ENCODE peak calls at places on chromosomes 5 and 9, in five cellular contexts. H is neuronal stem cell, N is mesenchymal stem cell, I is H1, T is trophoblast cell. J is an unnamed sample.

GRCh38 chr5:136213919-136214493 is 21.0 kb upstream of the SMIM32 start:
- DNase-seq in H (no peak), N (no peak), I (no peak), T (no peak), J (no peak)

GRCh38 chr5:157245477-157245876 is 20.4 kb upstream of the CYFIP2 start:
- DNase-seq in N (peak), T (no peak), H (no peak), I (no peak), J (peak)

GRCh38 chr5:1416856-1417469 is 28.3 kb downstream of the SLC6A3 start:
- DNase-seq in N (no peak), H (no peak), T (no peak), I (no peak), J (no peak)

GRCh38 chr9:93268551-93269314 is 84.8 kb downstream of the WNK2 start:
- DNase-seq in N (no peak), T (no peak), I (no peak), H (no peak), J (no peak)

GRCh38 chr9:33161011-33161588 is 6.0 kb downstream of the B4GALT1 start:
- DNase-seq in H (peak), T (peak), I (no peak), N (peak), J (no peak)

GRCh38 chr5:132354828-132355765 is 14.4 kb upstream of the SLC22A5 start:
- DNase-seq in H (no peak), T (no peak), N (no peak), I (no peak), J (peak)

GRCh38 chr5:37111426-37112382 is 137.5 kb downstream of the CPLANE1 start:
- DNase-seq in H (no peak), N (peak), I (no peak), T (no peak), J (no peak)

GRCh38 chr5:72204946-72205345 is 97.7 kb downstream of the MAP1B start:
- DNase-seq in I (no peak), T (no peak), N (peak), H (no peak), J (no peak)

GRCh38 chr5:159897786-159898393 is 18.4 kb upstream of the ADRA1B start:
- DNase-seq in N (no peak), I (no peak), H (no peak), T (no peak), J (no peak)

GRCh38 chr9:8816361-8816760 is 1016.8 kb upstream of the DMAC1 start:
- DNase-seq in I (no peak), N (peak), T (no peak), H (peak), J (no peak)

GRCh38 chr5:76724871-76725270 is 8.9 kb downstream of the F2R start:
- DNase-seq in H (no peak), N (peak), T (no peak), I (no peak), J (no peak)

GRCh38 chr5:137206030-137206715 is 293.0 kb downstream of the SPOCK1 start:
- DNase-seq in T (no peak), H (no peak), I (no peak), N (no peak), J (no peak)

GRCh38 chr5:123297866-123298265 is 125.3 kb downstream of the CEP120 start:
- DNase-seq in N (no peak), H (no peak), T (no peak), I (no peak), J (no peak)

GRCh38 chr5:16539169-16539666 is 73.6 kb upstream of the ZNF622 start:
- DNase-seq in T (peak), N (peak), I (no peak), H (no peak), J (no peak)

GRCh38 chr9:90966475-90967150 is 165.0 kb downstream of the SYK start:
- DNase-seq in H (no peak), I (no peak), N (peak), T (no peak), J (no peak)

GRCh38 chr5:150163547-150164059 is 3.0 kb upstream of the CDX1 start:
- DNase-seq in N (no peak), H (no peak), I (no peak), T (no peak), J (peak)

GRCh38 chr5:134846641-134846960 is 833 bp downstream of the C5orf24 start:
- DNase-seq in H (no peak), N (peak), T (no peak), I (no peak), J (no peak)

GRCh38 chr5:5271606-5272321 is 131.6 kb downstream of the ADAMTS16 start:
- DNase-seq in I (no peak), T (no peak), H (peak), N (peak), J (no peak)

GRCh38 chr5:62582198-62582597 is 3.6 kb downstream of the LRRC70 start:
- DNase-seq in N (no peak), T (no peak), I (no peak), H (no peak), J (no peak)

GRCh38 chr5:432928-433791 is 9.8 kb upstream of the EXOC3 start:
- DNase-seq in I (no peak), H (no peak), N (no peak), T (no peak), J (peak)

GRCh38 chr5:179401-179800 is 11.9 kb upstream of the LRRC14B start:
- DNase-seq in H (no peak), T (no peak), N (no peak), I (no peak), J (no peak)

GRCh38 chr5:96675882-96676281 is 13.7 kb downstream of the CAST start:
- DNase-seq in H (no peak), T (no peak), I (no peak), N (no peak), J (no peak)

GRCh38 chr5:93141969-93142368 is 439.1 kb downstream of the NR2F1-AS1 start:
- DNase-seq in H (no peak), N (peak), I (no peak), T (no peak), J (no peak)

DNA sequence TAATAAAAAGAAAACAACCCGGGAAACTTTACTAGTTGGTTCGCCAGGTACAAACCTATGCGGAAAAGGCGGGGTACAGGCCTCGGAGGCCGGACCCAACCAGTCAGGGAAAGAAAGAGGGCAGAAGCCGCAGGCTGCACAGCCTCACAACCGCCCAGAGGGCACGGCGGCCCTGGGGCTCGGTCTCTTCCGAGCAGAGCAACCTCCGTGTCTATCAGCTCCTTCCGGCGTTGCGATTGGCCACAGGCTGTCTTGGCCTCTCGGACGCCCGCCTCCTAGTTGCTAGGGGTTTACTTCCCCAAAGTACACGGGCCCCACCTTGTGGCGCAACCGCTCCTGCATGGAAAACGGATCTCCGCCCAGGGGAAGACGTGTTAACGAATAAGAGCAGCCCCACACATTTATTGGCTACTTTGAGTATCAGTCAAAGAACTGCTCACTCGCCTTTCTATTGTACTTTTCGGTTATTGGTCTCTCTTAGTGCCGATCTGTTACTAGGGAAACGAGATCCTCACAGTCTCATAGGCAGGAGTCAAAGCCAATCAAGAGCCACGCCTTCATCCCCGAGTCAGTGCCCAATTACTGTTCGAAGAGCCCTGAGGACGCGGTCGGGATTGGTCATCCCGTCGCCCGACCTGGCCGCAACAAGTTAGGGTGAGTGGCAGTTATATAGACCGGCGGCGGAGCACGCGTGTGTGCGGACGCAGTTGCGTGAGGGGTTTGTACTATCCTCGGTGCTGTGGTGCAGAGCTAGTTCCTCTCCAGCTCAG is at the start of gene G3BP1:
- DNase-seq in I (peak), T (peak), H (peak), N (peak), J (peak)
- H3K18ac ChIP-seq in I (peak), T (peak), H (peak), N (peak), J (peak)

DNA sequence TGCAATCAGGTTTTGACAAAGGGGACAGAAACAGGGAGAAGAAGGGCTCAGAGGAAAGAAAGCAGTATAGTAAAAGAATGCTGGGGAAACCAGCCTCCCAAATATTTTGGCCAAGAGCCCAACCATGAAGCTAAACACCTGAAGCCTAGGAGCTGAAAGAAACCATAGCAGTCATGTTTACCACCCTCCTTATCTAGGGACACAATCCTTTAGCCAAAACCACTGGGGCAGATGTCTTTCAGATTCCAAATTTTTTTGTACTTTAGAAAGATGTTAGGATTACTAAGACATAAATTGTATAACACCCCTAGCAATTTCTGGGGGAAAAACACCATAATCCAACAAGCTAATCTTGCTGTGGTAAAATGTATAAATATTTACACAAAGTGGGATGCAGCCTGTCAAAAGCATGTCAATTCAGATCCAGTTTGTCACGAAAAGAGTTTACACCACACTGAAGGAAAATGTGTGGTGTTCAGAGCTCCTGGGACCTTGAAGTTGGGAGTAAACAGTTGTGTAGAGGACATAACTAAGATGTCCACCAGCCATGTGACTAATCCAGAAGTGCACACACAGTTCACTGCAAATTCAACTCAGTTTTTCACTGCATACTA is 274.3 kb downstream of the ADAMTSL1 start:
- DNase-seq in H (no peak), T (no peak), I (no peak), N (peak), J (no peak)
- H2BK120ac ChIP-seq in H (no peak), T (no peak), I (no peak), N (no peak), J (no peak)

GRCh38 chr5:8577792-8578191 is 708.8 kb downstream of the MTRR start:
- DNase-seq in N (peak), T (no peak), H (no peak), I (no peak), J (no peak)
- H2BK12ac ChIP-seq in N (no peak), T (no peak), H (no peak), I (no peak), J (no peak)

GRCh38 chr9:136964171-136964689 is 12.2 kb downstream of the LCN12 start:
- DNase-seq in I (no peak), T (no peak), N (no peak), H (no peak), J (no peak)
- H3K18ac ChIP-seq in I (no peak), T (no peak), N (no peak), H (peak), J (no peak)

GRCh38 chr9:113645972-113646241 is 182.4 kb downstream of the RGS3 start:
- DNase-seq in H (no peak), I (no peak), N (no peak), T (no peak), J (peak)
- H2BK120ac ChIP-seq in H (peak), I (no peak), N (no peak), T (no peak), J (no peak)

DNA sequence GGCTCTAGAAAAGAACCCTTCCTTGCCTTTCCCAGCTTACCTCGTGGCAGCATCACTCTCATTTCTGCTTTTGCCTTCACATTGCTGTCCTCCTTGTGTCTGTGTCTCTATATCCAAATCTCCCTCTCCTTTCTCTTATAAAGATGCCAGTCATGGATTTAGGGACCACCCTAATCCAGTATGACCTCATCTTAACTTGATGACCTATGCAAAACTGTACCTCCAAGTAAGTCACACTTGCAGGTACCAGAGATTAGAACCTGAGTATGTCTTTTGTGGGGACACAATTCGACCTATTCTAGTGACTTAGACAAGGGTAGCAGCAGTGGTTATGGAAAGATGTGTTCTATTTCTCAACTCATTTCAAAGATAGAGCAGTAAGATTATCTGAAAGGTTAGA is 160.1 kb downstream of the HMHB1 start:
- DNase-seq in I (no peak), H (no peak), N (no peak), T (no peak), J (no peak)
- H2BK12ac ChIP-seq in I (no peak), H (no peak), N (no peak), T (no peak), J (no peak)

GRCh38 chr9:5551368-5551767 is 41.0 kb downstream of the PDCD1LG2 start:
- DNase-seq in T (peak), I (no peak), H (no peak), N (no peak), J (no peak)
- H3K18ac ChIP-seq in T (no peak), I (no peak), H (no peak), N (peak), J (no peak)

GRCh38 chr5:65886387-65886786 is 40.0 kb upstream of the ERBIN start:
- DNase-seq in H (no peak), T (no peak), N (no peak), I (no peak), J (no peak)
- H2BK120ac ChIP-seq in H (no peak), T (no peak), N (no peak), I (no peak), J (no peak)

GRCh38 chr5:68141494-68141893 is 74.1 kb upstream of the PIK3R1 start:
- DNase-seq in N (peak), I (no peak), H (no peak), T (no peak), J (no peak)

GRCh38 chr5:68134669-68135313 is 80.8 kb upstream of the PIK3R1 start:
- DNase-seq in H (no peak), N (no peak), I (no peak), T (no peak), J (no peak)

GRCh38 chr5:68140763-68141162 is 74.8 kb upstream of the PIK3R1 start:
- DNase-seq in H (no peak), T (no peak), N (no peak), I (no peak), J (no peak)

GRCh38 chr5:68137451-68138190 is 77.9 kb upstream of the PIK3R1 start:
- DNase-seq in I (no peak), N (no peak), T (no peak), H (no peak), J (no peak)

GRCh38 chr5:68139601-68140441 is 75.7 kb upstream of the PIK3R1 start:
- DNase-seq in N (peak), I (no peak), T (no peak), H (no peak), J (no peak)
- H2BK12ac ChIP-seq in N (no peak), I (no peak), T (no peak), H (no peak), J (no peak)

DNA sequence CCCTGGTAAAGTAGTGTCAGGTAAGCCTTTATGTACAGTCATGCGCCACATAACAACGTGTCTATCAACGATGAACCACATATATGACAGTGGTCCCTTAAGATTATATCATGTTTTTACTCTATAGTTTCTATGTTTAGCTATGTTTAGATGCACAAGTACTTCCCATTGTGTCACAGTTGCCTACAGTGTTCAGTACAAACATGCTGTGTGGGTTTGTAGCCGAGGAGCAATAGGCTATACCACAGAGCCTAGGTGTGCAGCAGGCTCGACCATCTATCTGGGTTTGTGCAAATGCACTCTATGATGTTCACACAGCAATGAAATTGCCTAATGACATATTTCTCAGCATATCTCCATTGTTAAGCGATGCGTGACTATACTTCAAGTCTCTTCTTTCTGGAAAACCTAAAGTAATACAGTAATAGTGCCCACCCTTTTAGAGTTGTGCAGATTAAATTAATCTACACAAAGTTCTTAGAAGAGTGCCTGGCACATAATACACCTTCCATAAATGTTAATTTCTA is 295.9 kb downstream of the ARHGAP26 start:
- DNase-seq in H (no peak), N (no peak), T (no peak), I (no peak), J (no peak)
- H3K18ac ChIP-seq in H (no peak), N (no peak), T (no peak), I (no peak), J (no peak)

J was measured in H9.